ENCODE peak calls at places on chromosomes 13 and 19, in eight cellular contexts. Y is GM12892, L is sigmoid colon, W is GM23338, Z is prostate gland, G is stomach, F is K562, E is H1. I is an unnamed sample.

GRCh38 chr13:30806784-30807183 is 71.4 kb downstream of the ALOX5AP start:
- DNase-seq in L (no peak), W (no peak), F (no peak), E (no peak), G (no peak), Y (no peak), Z (no peak), I (no peak)

GRCh38 chr13:41652735-41653361 is 195.5 kb downstream of the RGCC start:
- DNase-seq in L (no peak), Z (peak; percentile 30), F (peak; percentile 21), W (peak; percentile 52), E (no peak), G (no peak), Y (peak; percentile 5), I (no peak)

GRCh38 chr13:50198508-50198907 is 183.3 kb downstream of the KCNRG start:
- DNase-seq in G (no peak), E (no peak), Z (no peak), L (no peak), Y (no peak), W (no peak), F (no peak), I (no peak)

GRCh38 chr19:49362048-49362925 is at the start of gene TEAD2:
- DNase-seq in Z (peak; percentile 55), Y (no peak), F (peak; percentile 50), E (no peak), G (peak; percentile 73), L (peak; percentile 91), W (peak; percentile 89), I (no peak)

GRCh38 chr19:23817519-23817918 is 58.8 kb upstream of the ZNF681 start:
- DNase-seq in Z (no peak), E (no peak), G (peak; percentile 31), Y (no peak), F (peak; percentile 37), W (peak; percentile 84), L (no peak), I (no peak)

GRCh38 chr19:22332924-22333323 is 46.7 kb downstream of the ZNF729 start:
- DNase-seq in E (no peak), Z (no peak), Y (no peak), F (no peak), G (no peak), W (no peak), L (no peak), I (no peak)

GRCh38 chr19:1429750-1430149 is 8.4 kb upstream of the RPS15 start:
- DNase-seq in F (no peak), L (no peak), Y (no peak), Z (no peak), E (no peak), G (peak; percentile 77), W (no peak), I (no peak)

GRCh38 chr13:47426126-47426849 is 529.4 kb upstream of the HTR2A start:
- DNase-seq in Y (no peak), G (no peak), E (no peak), Z (no peak), W (no peak), L (peak; percentile 70), F (no peak), I (peak; percentile 77)

GRCh38 chr19:15123900-15124299 is 16.7 kb downstream of the SYDE1 start:
- DNase-seq in E (no peak), Z (peak; percentile 28), L (peak; percentile 97), W (no peak), Y (no peak), F (no peak), G (peak; percentile 83), I (no peak)

GRCh38 chr19:45125975-45126493 is 33.1 kb downstream of the PPP1R37 start:
- DNase-seq in Z (peak; percentile 60), G (peak; percentile 87), W (peak; percentile 94), F (peak; percentile 66), E (peak; percentile 56), Y (no peak), L (no peak), I (peak; percentile 53)

GRCh38 chr13:45769072-45769471 is 67.0 kb downstream of the CBY2 start:
- DNase-seq in L (no peak), Y (no peak), Z (no peak), G (no peak), F (no peak), W (peak; percentile 39), E (no peak), I (no peak)

GRCh38 chr19:990746-991145 is 6.6 kb downstream of the WDR18 start:
- DNase-seq in F (no peak), Z (no peak), G (no peak), Y (no peak), E (no peak), L (no peak), W (no peak), I (no peak)

GRCh38 chr13:37241786-37242185 is 136.3 kb upstream of the CSNK1A1L start:
- DNase-seq in Y (no peak), L (no peak), W (no peak), F (no peak), E (no peak), G (no peak), Z (no peak), I (no peak)

GRCh38 chr19:18330865-18331264 is 8.0 kb upstream of the LSM4 start:
- DNase-seq in Y (no peak), L (no peak), Z (no peak), G (no peak), W (no peak), F (no peak), E (no peak), I (no peak)

GRCh38 chr13:104408733-104409132 is 1342.5 kb upstream of the SLC10A2 start:
- DNase-seq in Z (no peak), G (no peak), E (no peak), F (no peak), W (no peak), L (no peak), Y (no peak), I (no peak)

GRCh38 chr13:48263196-48263595 is 30.2 kb downstream of the ITM2B start:
- DNase-seq in Y (no peak), Z (no peak), E (no peak), L (no peak), W (no peak), F (no peak), G (no peak), I (no peak)

GRCh38 chr19:17305211-17305516 is 508 bp upstream of the MRPL34 start:
- DNase-seq in W (no peak), Z (no peak), E (no peak), L (no peak), G (no peak), F (no peak), Y (no peak), I (no peak)
- TF ChIP-seq POLR2AphosphoS5 in W (no peak), Z (no peak), E (no peak), L (peak; percentile 58), G (no peak), F (no peak), Y (no peak), I (no peak)

GRCh38 chr19:16883518-16883917 is 5.3 kb upstream of the F2RL3 start:
- DNase-seq in G (no peak), W (no peak), Z (no peak), F (no peak), Y (no peak), L (no peak), E (no peak), I (no peak)

GRCh38 chr19:16888629-16889371 is at the start of gene F2RL3:
- DNase-seq in L (peak; percentile 81), W (peak; percentile 39), G (peak; percentile 38), E (no peak), Z (no peak), Y (peak; percentile 62), F (peak; percentile 81), I (no peak)

GRCh38 chr19:16887353-16888265 is 1.2 kb upstream of the F2RL3 start:
- DNase-seq in G (no peak), L (no peak), Z (no peak), F (peak; percentile 89), W (no peak), E (no peak), Y (no peak), I (no peak)

GRCh38 chr19:16885166-16885565 is 3.6 kb upstream of the F2RL3 start:
- DNase-seq in Y (no peak), G (no peak), W (no peak), F (no peak), L (no peak), Z (no peak), E (no peak), I (no peak)

DNA sequence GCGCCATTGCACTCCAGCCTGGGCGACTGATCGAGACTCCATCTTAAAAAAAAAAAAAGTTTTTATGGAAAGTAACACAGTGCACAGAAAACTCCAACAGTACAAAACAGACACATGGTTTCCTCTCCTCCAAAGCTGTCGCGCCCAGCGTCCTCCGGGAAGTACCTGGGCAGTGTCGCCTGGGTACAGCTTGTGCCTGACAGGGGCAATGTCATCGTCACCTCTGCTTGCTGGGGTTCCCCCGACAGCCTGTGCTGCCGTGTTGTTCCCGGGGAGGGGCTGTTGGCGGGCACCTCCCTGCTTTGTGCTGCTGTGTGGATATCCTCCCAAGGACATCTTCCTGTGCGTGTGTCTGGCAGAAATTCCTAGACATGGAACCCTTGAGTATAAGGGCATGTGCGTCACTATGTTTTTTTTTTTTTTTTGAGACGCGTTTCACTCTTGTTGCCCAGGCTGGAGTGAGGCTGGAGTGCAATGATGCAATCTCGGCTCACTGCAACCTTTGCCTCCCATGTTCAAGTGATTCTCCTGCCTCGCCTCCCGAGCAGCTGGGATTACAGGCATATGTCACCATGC is 2.4 kb upstream of the F2RL3 start:
- DNase-seq in Y (no peak), F (no peak), Z (no peak), W (no peak), L (peak; percentile 81), E (no peak), G (no peak), I (no peak)
- TF ChIP-seq POLR2AphosphoS5 in Y (no peak), F (no peak), Z (peak; percentile 30), W (no peak), L (peak; percentile 14), E (no peak), G (peak; percentile 41), I (no peak)

DNA sequence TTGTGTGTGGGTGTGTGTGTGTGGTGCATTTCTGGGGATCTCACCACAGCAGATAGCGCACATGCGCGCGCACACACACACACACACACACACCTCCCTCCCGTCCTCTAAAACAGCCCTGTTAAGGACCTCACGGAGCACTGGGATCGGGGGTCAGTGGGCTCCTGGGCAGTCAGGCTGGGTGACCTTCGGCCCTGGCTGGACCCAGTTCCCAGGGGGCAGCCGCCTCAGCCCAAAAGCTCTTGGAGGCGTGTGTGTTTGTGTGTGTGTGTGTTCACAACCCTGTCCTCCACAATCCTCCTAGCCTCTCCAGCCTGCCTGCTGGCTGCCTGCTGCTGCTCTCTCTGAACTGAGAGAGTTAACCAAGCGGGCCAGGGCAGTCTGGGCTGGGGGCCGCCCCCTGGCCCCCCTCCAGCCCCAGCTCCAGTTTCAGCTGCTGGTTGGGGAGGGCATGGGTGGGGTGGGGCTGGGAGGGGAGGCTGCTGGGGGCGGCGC is 272 bp upstream of the FXYD1 start:
- DNase-seq in W (no peak), G (no peak), E (no peak), L (peak; percentile 87), Y (no peak), F (no peak), Z (no peak), I (no peak)
- TF ChIP-seq POLR2AphosphoS5 in W (no peak), G (no peak), E (no peak), L (no peak), Y (no peak), F (no peak), Z (no peak), I (no peak)

GRCh38 chr19:43690890-43691289 is 20.9 kb upstream of the PLAUR start:
- DNase-seq in F (no peak), Y (no peak), L (no peak), W (no peak), E (no peak), Z (no peak), G (no peak), I (no peak)
- TF ChIP-seq POLR2AphosphoS5 in F (no peak), Y (no peak), L (no peak), W (no peak), E (no peak), Z (no peak), G (no peak), I (no peak)

GRCh38 chr19:4007021-4007835 is at the start of gene PIAS4:
- DNase-seq in G (peak; percentile 98), L (peak; percentile 97), Y (peak; percentile 99), Z (peak; percentile 94), F (peak; percentile 100), W (peak; percentile 97), E (peak; percentile 85), I (peak; percentile 96)
- TF ChIP-seq POLR2AphosphoS5 in G (no peak), L (peak; percentile 30), Y (no peak), Z (peak; percentile 69), F (peak; percentile 12), W (peak; percentile 88), E (peak; percentile 86), I (peak; percentile 74)

I was measured in breast epithelium.